ENCODE peak calls at places on chromosomes 7 and 10, in seven cellular contexts. Y, W, J, U, E, H and M are unnamed samples.

GRCh38 chr7:10708447-10708846 is 265.2 kb upstream of the PHF14 start:
- DNase-seq in Y (no peak), W (peak; percentile 43), J (peak; percentile 27), U (no peak), E (peak; percentile 78), H (no peak), M (no peak)

GRCh38 chr10:79239930-79240713 is 107.1 kb upstream of the PPIF start:
- DNase-seq in Y (no peak), W (peak; percentile 55), J (no peak), U (no peak), E (peak; percentile 90), H (no peak), M (no peak)

GRCh38 chr10:131979821-131980270 is 1.9 kb downstream of the BNIP3 start:
- DNase-seq in Y (peak; percentile 59), W (peak; percentile 56), J (peak; percentile 54), U (no peak), E (peak; percentile 56), H (no peak), M (no peak)

GRCh38 chr10:16894834-16895233 is 77.6 kb upstream of the RSU1 start:
- DNase-seq in Y (no peak), W (no peak), J (no peak), U (no peak), E (no peak), H (no peak), M (no peak)

GRCh38 chr7:133554330-133554729 is 301.5 kb downstream of the EXOC4 start:
- DNase-seq in Y (no peak), W (no peak), J (no peak), U (no peak), E (no peak), H (no peak), M (no peak)

GRCh38 chr10:113616244-113617074 is 47.4 kb downstream of the NRAP start:
- DNase-seq in Y (no peak), W (peak; percentile 21), J (peak; percentile 28), U (no peak), E (peak; percentile 64), H (no peak), M (no peak)

GRCh38 chr7:50940621-50941020 is 157.9 kb upstream of the GRB10 start:
- DNase-seq in Y (no peak), W (no peak), J (no peak), U (no peak), E (no peak), H (no peak), M (no peak)

GRCh38 chr7:130418306-130418705 is 22.5 kb downstream of the CEP41 start:
- DNase-seq in Y (no peak), W (no peak), J (no peak), U (no peak), E (no peak), H (no peak), M (no peak)

GRCh38 chr10:21157664-21158063 is 260.6 kb upstream of the NEBL start:
- DNase-seq in Y (no peak), W (no peak), J (no peak), U (no peak), E (no peak), H (no peak), M (no peak)

GRCh38 chr7:41052736-41053135 is 650.2 kb downstream of the INHBA start:
- DNase-seq in Y (no peak), W (no peak), J (no peak), U (no peak), E (no peak), H (no peak), M (no peak)

GRCh38 chr7:150381785-150382122 is 2.6 kb downstream of the ZNF775 start:
- DNase-seq in Y (no peak), W (no peak), J (peak; percentile 20), U (no peak), E (no peak), H (no peak), M (no peak)
- H3K27ac ChIP-seq in Y (no peak overlapping the region), W (no peak overlapping the region), J (no peak overlapping the region), U (no peak overlapping the region), E (peak overlapping the region; percentile 84), H (no peak overlapping the region), M (no peak overlapping the region)

DNA sequence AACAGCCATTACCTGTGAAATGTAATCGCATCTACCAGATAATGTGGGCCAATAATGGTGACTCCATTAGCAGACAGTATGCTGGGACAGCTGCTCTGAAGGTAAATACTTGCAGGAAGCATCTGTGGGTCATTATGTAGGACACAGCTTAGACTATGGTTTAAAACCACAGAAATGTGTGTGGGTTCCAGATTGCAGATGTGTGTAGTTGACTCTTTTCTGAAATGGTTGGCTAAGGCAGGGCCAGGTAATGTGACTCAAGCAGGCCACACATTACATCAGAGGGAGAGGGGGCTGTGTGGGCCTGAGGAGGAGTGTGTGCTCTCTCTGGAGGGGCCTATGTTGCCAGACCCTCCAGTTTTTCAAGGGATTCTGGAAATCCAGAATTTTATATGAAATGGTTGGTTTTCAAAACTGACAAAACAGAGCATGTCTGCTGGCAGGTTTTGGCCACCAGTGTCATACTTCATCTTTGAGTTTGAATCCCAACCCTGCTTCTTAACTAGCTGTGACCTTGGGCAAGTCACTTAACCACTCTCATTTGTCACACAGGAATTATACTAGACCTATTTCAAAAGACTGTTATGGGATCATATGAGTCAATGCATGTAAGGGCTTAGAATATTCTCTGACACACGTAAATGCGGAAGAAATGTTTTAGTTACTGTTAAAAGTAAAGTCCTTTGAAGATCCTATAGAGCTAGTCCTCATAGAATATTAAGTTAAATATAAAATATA is 64.5 kb downstream of the MCMBP start:
- DNase-seq in Y (no peak), W (no peak), J (no peak), U (no peak), E (no peak), H (no peak), M (no peak)
- H3K4me1 ChIP-seq in Y (no peaks in the 10 kb centered on the region), W (peaks cover 4% of the 10 kb centered on the region), J (no peaks in the 10 kb centered on the region), U (no peaks in the 10 kb centered on the region), E (no peaks in the 10 kb centered on the region), H (peaks cover 26% of the 10 kb centered on the region), M (no peaks in the 10 kb centered on the region)

DNA sequence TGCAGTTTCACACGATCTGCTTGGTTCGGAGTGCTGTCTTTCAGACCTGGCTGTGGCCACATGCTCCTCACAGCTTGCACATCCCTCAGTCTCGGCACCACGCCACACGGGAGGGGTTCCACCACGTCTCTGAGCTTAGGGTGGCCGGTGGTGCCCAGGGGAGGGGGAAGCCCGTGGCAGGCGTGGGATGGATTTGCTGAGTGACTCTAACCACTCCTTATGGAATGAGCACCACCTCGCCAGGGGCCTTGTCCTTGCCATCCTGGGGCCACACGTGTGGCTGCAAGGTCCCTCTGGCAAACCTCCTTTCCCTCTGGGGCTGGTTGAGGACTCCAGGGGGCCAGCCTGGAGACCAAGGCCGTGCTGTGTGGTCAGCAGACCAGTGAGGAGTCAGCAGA is 29.1 kb upstream of the FAM20C start:
- DNase-seq in Y (no peak), W (no peak), J (peak; percentile 17), U (no peak), E (no peak), H (no peak), M (no peak)
- H3K27me3 ChIP-seq in Y (no peaks in the 10 kb centered on the region), W (peaks cover 46% of the 10 kb centered on the region), J (no peaks in the 10 kb centered on the region), U (no peaks in the 10 kb centered on the region), E (no peaks in the 10 kb centered on the region), H (peaks cover 45% of the 10 kb centered on the region), M (no peaks in the 10 kb centered on the region)

DNA sequence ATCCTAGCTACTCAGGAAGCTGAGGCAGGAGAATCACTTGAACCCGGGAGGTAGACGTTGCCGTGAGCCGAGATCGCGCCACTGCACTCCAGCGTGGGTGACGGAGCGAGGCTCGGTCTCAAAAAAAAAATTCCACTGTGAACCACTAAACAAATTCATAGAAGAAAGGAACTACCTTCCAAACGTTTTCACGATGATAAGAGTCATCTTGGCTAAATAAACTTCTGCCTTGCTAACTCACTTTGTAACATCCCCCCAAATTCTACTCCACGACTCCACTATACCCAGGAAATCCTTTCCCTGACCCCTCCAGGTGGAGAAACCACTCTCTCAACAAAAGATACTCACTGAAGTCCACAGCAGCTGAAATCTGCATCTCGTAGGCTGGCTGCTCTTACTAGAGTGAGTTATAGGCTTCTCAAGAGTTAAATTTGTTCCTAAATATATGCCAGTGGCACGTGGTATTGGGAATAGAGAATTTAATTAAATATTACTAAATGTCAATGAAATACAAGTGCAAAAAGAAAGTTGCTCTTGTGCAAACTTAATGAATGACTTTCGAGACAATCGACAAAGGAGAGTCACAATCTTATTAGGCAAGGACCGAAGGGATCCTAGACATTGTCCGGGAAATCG is 1.6 kb upstream of the GTF2I start:
- DNase-seq in Y (no peak), W (peak; percentile 49), J (no peak), U (no peak), E (no peak), H (no peak), M (no peak)
- H3K27ac ChIP-seq in Y (peak overlapping the region; percentile 97), W (peak overlapping the region; percentile 96), J (peak overlapping the region; percentile 97), U (no peak overlapping the region), E (peak overlapping the region; percentile 69), H (peak overlapping the region; percentile 94), M (no peak overlapping the region)